ENCODE peak calls at places on chromosomes 6 and 20, in five cellular contexts. One of them, this sample, is unnamed.

GRCh38 chr20:33784225-33784624 is 26.9 kb upstream of the CHMP4B start:
- DNase-seq in SK-N-SH: no peak
- DNase-seq in ovary: no peak
- DNase-seq in A549: no peak
- DNase-seq in tibial nerve: no peak
- DNase-seq in this sample: no peak

GRCh38 chr6:1153696-1154245 is 158.1 kb upstream of the FOXQ1 start:
- DNase-seq in A549: no peak
- DNase-seq in SK-N-SH: no peak
- DNase-seq in ovary: no peak
- DNase-seq in tibial nerve: no peak
- DNase-seq in this sample: no peak

GRCh38 chr20:59003836-59004492 is 3.1 kb downstream of the CTSZ start:
- DNase-seq in SK-N-SH: no peak
- DNase-seq in A549: no peak
- DNase-seq in ovary: no peak
- DNase-seq in tibial nerve: no peak
- DNase-seq in this sample: peak

GRCh38 chr6:158417760-158418098 is 105.5 kb downstream of the TULP4 start:
- DNase-seq in SK-N-SH: no peak
- DNase-seq in ovary: no peak
- DNase-seq in A549: no peak
- DNase-seq in tibial nerve: no peak
- DNase-seq in this sample: no peak

GRCh38 chr6:43627008-43627825 is 1.8 kb downstream of the GTPBP2 start:
- DNase-seq in tibial nerve: peak
- DNase-seq in SK-N-SH: peak
- DNase-seq in ovary: peak
- DNase-seq in A549: peak
- DNase-seq in this sample: peak

GRCh38 chr20:5001174-5002076 is at the start of gene SLC23A2:
- DNase-seq in ovary: peak
- DNase-seq in tibial nerve: no peak
- DNase-seq in A549: peak
- DNase-seq in SK-N-SH: peak
- DNase-seq in this sample: no peak

GRCh38 chr6:10759312-10759839 is 11.8 kb downstream of the TMEM14B start:
- DNase-seq in ovary: no peak
- DNase-seq in tibial nerve: no peak
- DNase-seq in A549: peak
- DNase-seq in SK-N-SH: peak
- DNase-seq in this sample: no peak

GRCh38 chr6:170177383-170178265 is 113.3 kb downstream of the DLL1 start:
- DNase-seq in A549: no peak
- DNase-seq in tibial nerve: no peak
- DNase-seq in ovary: peak
- DNase-seq in SK-N-SH: peak
- DNase-seq in this sample: peak

GRCh38 chr6:47633141-47633540 is 65.2 kb upstream of the ADGRF4 start:
- DNase-seq in tibial nerve: no peak
- DNase-seq in ovary: no peak
- DNase-seq in A549: peak
- DNase-seq in SK-N-SH: peak
- DNase-seq in this sample: no peak

GRCh38 chr6:101083533-101084172 is 202.5 kb upstream of the ASCC3 start:
- DNase-seq in A549: peak
- DNase-seq in tibial nerve: no peak
- DNase-seq in SK-N-SH: no peak
- DNase-seq in ovary: no peak
- DNase-seq in this sample: no peak

GRCh38 chr20:37872161-37872560 is 30.8 kb upstream of the VSTM2L start:
- DNase-seq in SK-N-SH: no peak
- DNase-seq in A549: no peak
- DNase-seq in ovary: no peak
- DNase-seq in tibial nerve: no peak
- DNase-seq in this sample: no peak

GRCh38 chr20:48148916-48149672 is 363.8 kb upstream of the SULF2 start:
- DNase-seq in tibial nerve: no peak
- DNase-seq in ovary: no peak
- DNase-seq in SK-N-SH: no peak
- DNase-seq in A549: no peak
- DNase-seq in this sample: no peak

GRCh38 chr20:63101781-63102719 is 95.3 kb upstream of the BHLHE23 start:
- DNase-seq in A549: peak
- DNase-seq in SK-N-SH: peak
- DNase-seq in tibial nerve: peak
- DNase-seq in ovary: no peak
- DNase-seq in this sample: peak
- TF ChIP-seq EP300 in A549: no peak
- TF ChIP-seq EP300 in SK-N-SH: no peak
- TF ChIP-seq EP300 in tibial nerve: no peak
- TF ChIP-seq EP300 in ovary: no peak
- TF ChIP-seq EP300 in this sample: no peak

GRCh38 chr6:72553531-72554202 is 68.2 kb upstream of the KCNQ5 start:
- DNase-seq in SK-N-SH: no peak
- DNase-seq in ovary: no peak
- DNase-seq in tibial nerve: no peak
- DNase-seq in A549: peak
- DNase-seq in this sample: no peak
- TF ChIP-seq EP300 in SK-N-SH: peak
- TF ChIP-seq EP300 in ovary: no peak
- TF ChIP-seq EP300 in tibial nerve: no peak
- TF ChIP-seq EP300 in A549: no peak
- TF ChIP-seq EP300 in this sample: no peak

GRCh38 chr6:30782425-30783014 is 38.2 kb upstream of the IER3 start:
- DNase-seq in tibial nerve: no peak
- DNase-seq in A549: peak
- DNase-seq in SK-N-SH: no peak
- DNase-seq in ovary: no peak
- DNase-seq in this sample: no peak
- TF ChIP-seq EP300 in tibial nerve: no peak
- TF ChIP-seq EP300 in A549: no peak
- TF ChIP-seq EP300 in SK-N-SH: no peak
- TF ChIP-seq EP300 in ovary: no peak
- TF ChIP-seq EP300 in this sample: no peak

GRCh38 chr6:41896280-41896679 is 1.1 kb upstream of the USP49 start:
- DNase-seq in tibial nerve: no peak
- DNase-seq in SK-N-SH: no peak
- DNase-seq in ovary: no peak
- DNase-seq in A549: no peak
- DNase-seq in this sample: no peak

GRCh38 chr6:41892921-41893564 is 2.1 kb downstream of the USP49 start:
- DNase-seq in ovary: no peak
- DNase-seq in tibial nerve: no peak
- DNase-seq in SK-N-SH: no peak
- DNase-seq in A549: no peak
- DNase-seq in this sample: no peak

GRCh38 chr6:41894366-41895299 is 542 bp downstream of the USP49 start:
- DNase-seq in SK-N-SH: no peak
- DNase-seq in A549: no peak
- DNase-seq in ovary: no peak
- DNase-seq in tibial nerve: no peak
- DNase-seq in this sample: no peak

GRCh38 chr6:41895300-41896233 is at the start of gene USP49:
- DNase-seq in A549: peak
- DNase-seq in ovary: peak
- DNase-seq in tibial nerve: peak
- DNase-seq in SK-N-SH: peak
- DNase-seq in this sample: peak
- TF ChIP-seq EP300 in A549: no peak
- TF ChIP-seq EP300 in ovary: no peak
- TF ChIP-seq EP300 in tibial nerve: peak
- TF ChIP-seq EP300 in SK-N-SH: no peak
- TF ChIP-seq EP300 in this sample: no peak

GRCh38 chr6:137824502-137824879 is 42.6 kb upstream of the TNFAIP3 start:
- DNase-seq in A549: no peak
- DNase-seq in tibial nerve: no peak
- DNase-seq in SK-N-SH: no peak
- DNase-seq in ovary: no peak
- DNase-seq in this sample: no peak
- TF ChIP-seq EP300 in A549: no peak
- TF ChIP-seq EP300 in tibial nerve: no peak
- TF ChIP-seq EP300 in SK-N-SH: no peak
- TF ChIP-seq EP300 in ovary: no peak
- TF ChIP-seq EP300 in this sample: no peak